ENCODE peak calls at places on chromosomes 13 and 19, in five cellular contexts. I, J, A, S and E are unnamed samples.

GRCh38 chr13:36130168-36130541 is 1.0 kb downstream of the DCLK1 start:
- DNase-seq in I (no peak), J (no peak), A (no peak), S (no peak), E (no peak)

GRCh38 chr19:50207730-50208129 is 4.3 kb downstream of the MYH14 start:
- DNase-seq in I (no peak), J (no peak), A (no peak), S (no peak), E (no peak)

GRCh38 chr19:13092206-13092605 is 10.5 kb downstream of the LYL1 start:
- DNase-seq in I (no peak), J (no peak), A (no peak), S (no peak), E (no peak)

GRCh38 chr13:43095771-43096719 is 72.7 kb downstream of the DNAJC15 start:
- DNase-seq in I (no peak), J (no peak), A (no peak), S (no peak), E (no peak)

GRCh38 chr19:31312004-31312403 is 37.2 kb downstream of the TSHZ3 start:
- DNase-seq in I (peak), J (peak), A (no peak), S (no peak), E (no peak)

GRCh38 chr19:46297700-46298476 is 1.0 kb downstream of the HIF3A start:
- DNase-seq in I (no peak), J (no peak), A (no peak), S (peak), E (no peak)

GRCh38 chr19:810077-810855 is 11.5 kb downstream of the PLPPR3 start:
- DNase-seq in I (no peak), J (no peak), A (no peak), S (no peak), E (no peak)

GRCh38 chr19:8322638-8322997 is 1.3 kb downstream of the RPS28 start:
- DNase-seq in I (no peak), J (no peak), A (no peak), S (no peak), E (no peak)

GRCh38 chr19:7732045-7732444 is at the start of gene CLEC4G:
- DNase-seq in I (no peak), J (no peak), A (no peak), S (no peak), E (no peak)

GRCh38 chr13:44141213-44141724 is 232.4 kb upstream of the SERP2 start:
- DNase-seq in I (no peak), J (no peak), A (peak), S (no peak), E (no peak)

GRCh38 chr19:40413291-40413994 is at the start of gene PRX:
- DNase-seq in I (no peak), J (no peak), A (no peak), S (no peak), E (no peak)

GRCh38 chr19:1066748-1067340 is at the start of gene ARHGAP45:
- DNase-seq in I (no peak), J (no peak), A (no peak), S (peak), E (no peak)

GRCh38 chr19:38839816-38840582 is 8.4 kb upstream of the ECH1 start:
- DNase-seq in I (no peak), J (no peak), A (no peak), S (no peak), E (no peak)

GRCh38 chr19:23925285-23925684 is 10.6 kb downstream of the ZNF726 start:
- DNase-seq in I (no peak), J (no peak), A (no peak), S (no peak), E (no peak)

GRCh38 chr19:16896913-16897571 is 8.2 kb downstream of the F2RL3 start:
- DNase-seq in I (no peak), J (peak), A (peak), S (peak), E (peak)

GRCh38 chr13:58773280-58773859 is 1141.8 kb downstream of the PCDH17 start:
- DNase-seq in I (no peak), J (no peak), A (no peak), S (no peak), E (no peak)